ENCODE peak calls at places on chromosomes 6 and 20, in four cellular contexts. One of them, this sample, is unnamed. For H3K9me3, the result is how much of the 10 kb centered on the place peaks cover.

GRCh38 chr6:111985202-111985731 is 68.6 kb upstream of the CCN6 start:
- DNase-seq in pancreas: no peak
- DNase-seq in psoas muscle: no peak
- DNase-seq in lung: peak
- DNase-seq in this sample: no peak

GRCh38 chr20:37393196-37393862 is 47.4 kb downstream of the SRC start:
- DNase-seq in psoas muscle: no peak
- DNase-seq in pancreas: no peak
- DNase-seq in lung: no peak
- DNase-seq in this sample: peak

GRCh38 chr6:8207191-8207868 is 105.0 kb upstream of the EEF1E1 start:
- DNase-seq in pancreas: no peak
- DNase-seq in lung: no peak
- DNase-seq in psoas muscle: no peak
- DNase-seq in this sample: no peak

GRCh38 chr20:49478266-49478665 is 4.2 kb downstream of the KCNB1 start:
- DNase-seq in pancreas: no peak
- DNase-seq in psoas muscle: no peak
- DNase-seq in lung: no peak
- DNase-seq in this sample: peak

GRCh38 chr6:22928775-22929174 is 359.4 kb downstream of the HDGFL1 start:
- DNase-seq in pancreas: no peak
- DNase-seq in psoas muscle: no peak
- DNase-seq in lung: no peak
- DNase-seq in this sample: no peak

GRCh38 chr6:32191696-32192607 is 491 bp downstream of the GPSM3 start:
- DNase-seq in lung: no peak
- DNase-seq in psoas muscle: no peak
- DNase-seq in pancreas: peak
- DNase-seq in this sample: no peak

GRCh38 chr6:92770540-92770939 is 648.8 kb downstream of the EPHA7 start:
- DNase-seq in psoas muscle: no peak
- DNase-seq in pancreas: no peak
- DNase-seq in lung: no peak
- DNase-seq in this sample: no peak

GRCh38 chr6:101513181-101513580 is 119.7 kb downstream of the GRIK2 start:
- DNase-seq in lung: no peak
- DNase-seq in psoas muscle: no peak
- DNase-seq in pancreas: no peak
- DNase-seq in this sample: no peak

GRCh38 chr6:26017567-26017966 is 55.0 kb downstream of the TRIM38 start:
- DNase-seq in pancreas: no peak
- DNase-seq in psoas muscle: peak
- DNase-seq in lung: peak
- DNase-seq in this sample: peak

GRCh38 chr6:40936810-40937209 is 102.2 kb downstream of the UNC5CL start:
- DNase-seq in psoas muscle: no peak
- DNase-seq in lung: no peak
- DNase-seq in pancreas: no peak
- DNase-seq in this sample: no peak

GRCh38 chr6:5547571-5547970 is 286.3 kb downstream of the FARS2 start:
- DNase-seq in pancreas: no peak
- DNase-seq in lung: no peak
- DNase-seq in psoas muscle: no peak
- DNase-seq in this sample: no peak

GRCh38 chr6:112235956-112236355 is 18.4 kb downstream of the LAMA4 start:
- DNase-seq in lung: no peak
- DNase-seq in psoas muscle: no peak
- DNase-seq in pancreas: no peak
- DNase-seq in this sample: peak

GRCh38 chr6:113447088-113447831 is 409.9 kb upstream of the MARCKS start:
- DNase-seq in pancreas: no peak
- DNase-seq in lung: no peak
- DNase-seq in psoas muscle: no peak
- DNase-seq in this sample: no peak

GRCh38 chr6:73236147-73236750 is 11.0 kb upstream of the KHDC1L start:
- DNase-seq in psoas muscle: no peak
- DNase-seq in lung: no peak
- DNase-seq in pancreas: no peak
- DNase-seq in this sample: no peak

GRCh38 chr6:84657486-84657885 is 106.9 kb downstream of the TBX18 start:
- DNase-seq in psoas muscle: no peak
- DNase-seq in pancreas: no peak
- DNase-seq in lung: no peak
- DNase-seq in this sample: no peak

GRCh38 chr6:129590408-129591022 is 119.5 kb downstream of the ARHGAP18 start:
- DNase-seq in psoas muscle: no peak
- DNase-seq in pancreas: no peak
- DNase-seq in lung: no peak
- DNase-seq in this sample: no peak

GRCh38 chr6:160043784-160044183 is 74.9 kb downstream of the IGF2R start:
- DNase-seq in pancreas: no peak
- DNase-seq in lung: no peak
- DNase-seq in psoas muscle: no peak
- DNase-seq in this sample: no peak

GRCh38 chr20:45060341-45060740 is 40.6 kb downstream of the KCNS1 start:
- DNase-seq in pancreas: no peak
- DNase-seq in psoas muscle: no peak
- DNase-seq in lung: no peak
- DNase-seq in this sample: no peak

GRCh38 chr6:111183702-111184517 is 96.6 kb downstream of the SLC16A10 start:
- DNase-seq in psoas muscle: no peak
- DNase-seq in lung: no peak
- DNase-seq in pancreas: no peak
- DNase-seq in this sample: no peak

GRCh38 chr6:26199057-26199772 is 112.0 kb downstream of the HFE start:
- DNase-seq in lung: no peak
- DNase-seq in psoas muscle: peak
- DNase-seq in pancreas: peak
- DNase-seq in this sample: peak

GRCh38 chr20:40686434-40686882 is 2.6 kb downstream of the MAFB start:
- DNase-seq in lung: no peak
- DNase-seq in psoas muscle: no peak
- DNase-seq in pancreas: no peak
- DNase-seq in this sample: peak
- H3K4me3 ChIP-seq in lung: peak
- H3K4me3 ChIP-seq in psoas muscle: peak
- H3K4me3 ChIP-seq in pancreas: peak
- H3K4me3 ChIP-seq in this sample: peak

GRCh38 chr6:33691456-33692077 is 19.9 kb downstream of the UQCC2 start:
- DNase-seq in psoas muscle: peak
- DNase-seq in lung: no peak
- DNase-seq in pancreas: peak
- DNase-seq in this sample: no peak
- H3K9me3 ChIP-seq in psoas muscle: under half
- H3K9me3 ChIP-seq in lung: under half
- H3K9me3 ChIP-seq in pancreas: under half
- H3K9me3 ChIP-seq in this sample: under half

GRCh38 chr20:43913291-43914025 is 1.2 kb upstream of the TOX2 start:
- DNase-seq in psoas muscle: no peak
- DNase-seq in pancreas: no peak
- DNase-seq in lung: no peak
- DNase-seq in this sample: no peak
- H3K4me3 ChIP-seq in psoas muscle: no peak
- H3K4me3 ChIP-seq in pancreas: no peak
- H3K4me3 ChIP-seq in lung: no peak
- H3K4me3 ChIP-seq in this sample: no peak

GRCh38 chr6:3001773-3002293 is 2.1 kb downstream of the NQO2 start:
- DNase-seq in psoas muscle: peak
- DNase-seq in lung: no peak
- DNase-seq in pancreas: no peak
- DNase-seq in this sample: peak
- H3K9me3 ChIP-seq in psoas muscle: under half
- H3K9me3 ChIP-seq in lung: under half
- H3K9me3 ChIP-seq in pancreas: under half
- H3K9me3 ChIP-seq in this sample: under half

GRCh38 chr6:148530976-148531375 is 188.3 kb downstream of the SASH1 start:
- DNase-seq in pancreas: no peak
- DNase-seq in psoas muscle: no peak
- DNase-seq in lung: no peak
- DNase-seq in this sample: no peak
- H3K4me3 ChIP-seq in pancreas: no peak
- H3K4me3 ChIP-seq in psoas muscle: peak
- H3K4me3 ChIP-seq in lung: no peak
- H3K4me3 ChIP-seq in this sample: no peak

This sample was measured in right lobe of liver.